ENCODE peak calls at places on chromosomes 3 and 15, in four cellular contexts. R is body of pancreas, K is heart right ventricle, N is ascending aorta. C is an unnamed sample.

GRCh38 chr3:9028134-9028533 is 64.9 kb upstream of the RAD18 start:
- DNase-seq in K (peak; percentile 92), R (peak; percentile 92), N (peak; percentile 79), C (no peak)

GRCh38 chr3:191412764-191413163 is 48.2 kb upstream of the PYDC2 start:
- DNase-seq in R (no peak), K (no peak), N (no peak), C (peak; percentile 64)

GRCh38 chr3:161221881-161222600 is 930 bp downstream of the NMD3 start:
- DNase-seq in N (no peak), R (peak; percentile 36), K (peak; percentile 17), C (no peak)

GRCh38 chr15:41284425-41285177 is 47.8 kb downstream of the OIP5 start:
- DNase-seq in R (peak; percentile 55), K (peak; percentile 32), N (no peak), C (no peak)

GRCh38 chr3:151226088-151226563 is 23.1 kb upstream of the GPR171 start:
- DNase-seq in N (no peak), K (no peak), R (no peak), C (peak; percentile 61)

GRCh38 chr3:57827757-57828156 is 71.6 kb downstream of the SLMAP start:
- DNase-seq in K (no peak), N (no peak), R (no peak), C (no peak)

GRCh38 chr15:66701422-66702034 is 508 bp upstream of the SMAD6 start:
- DNase-seq in K (peak; percentile 36), N (peak; percentile 75), R (peak; percentile 45), C (no peak)

GRCh38 chr3:1275495-1275894 is 182.7 kb downstream of the CNTN6 start:
- DNase-seq in R (no peak), N (no peak), K (no peak), C (no peak)

GRCh38 chr3:25565807-25566206 is 98.9 kb downstream of the TOP2B start:
- DNase-seq in K (no peak), R (no peak), N (no peak), C (no peak)

GRCh38 chr3:163039636-163040035 is 1543.0 kb downstream of the OTOL1 start:
- DNase-seq in K (no peak), N (no peak), R (no peak), C (no peak)

DNA sequence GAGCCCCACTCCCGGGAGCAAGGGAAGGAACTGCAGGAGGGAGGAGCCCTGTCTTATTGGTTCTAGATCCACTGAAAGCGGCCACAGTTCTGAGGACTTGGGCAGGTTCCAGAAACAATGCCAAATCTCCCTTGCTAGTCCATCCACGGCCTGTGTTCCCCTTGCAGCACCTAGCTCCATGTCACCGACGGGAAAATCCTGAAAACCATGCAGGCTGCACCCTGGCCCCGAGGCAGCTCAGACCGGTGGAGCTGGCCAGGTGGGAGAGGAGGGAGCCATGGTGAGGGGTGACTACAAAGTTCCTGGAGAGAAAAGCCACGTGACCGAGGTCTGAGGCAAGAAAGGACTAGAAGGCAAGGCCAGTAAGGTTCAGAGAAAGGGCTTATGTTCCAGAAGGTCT is 5.5 kb downstream of the MGLL start:
- DNase-seq in R (no peak), N (no peak), K (no peak), C (no peak)
- H3K36me3 ChIP-seq in R (no peaks in the 10 kb centered on the region), N (peaks cover 10% of the 10 kb centered on the region), K (peaks cover 85% of the 10 kb centered on the region), C (no peaks in the 10 kb centered on the region)

DNA sequence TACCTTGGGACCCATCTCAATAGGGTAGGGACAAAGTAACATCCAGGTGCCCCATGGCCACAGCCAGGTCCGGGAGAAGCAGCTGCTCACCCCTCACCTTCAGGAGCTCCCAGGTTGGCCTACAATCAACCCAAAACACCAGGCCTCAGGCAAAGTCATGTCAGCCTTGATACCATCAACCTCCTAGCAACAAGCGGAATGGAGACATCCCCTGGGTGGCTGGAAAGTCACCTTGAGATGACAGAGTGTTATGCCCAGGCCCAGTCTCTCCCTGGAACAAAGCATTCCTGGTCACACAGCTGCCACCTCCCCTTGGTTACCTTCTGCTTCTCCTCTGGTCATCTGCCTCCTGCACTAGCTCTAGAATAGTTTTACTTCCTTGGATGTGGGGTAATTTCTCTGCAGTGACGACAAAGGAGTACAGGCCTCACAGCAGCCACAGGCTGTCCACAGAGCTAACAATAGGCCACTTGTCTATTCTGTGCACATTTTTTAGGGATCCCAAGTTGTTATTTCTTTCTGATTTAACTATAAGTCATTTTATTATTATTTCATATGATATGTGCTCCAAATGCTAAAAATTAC is 114.9 kb downstream of the RFTN1 start:
- DNase-seq in K (no peak), N (no peak), R (no peak), C (no peak)
- H3K36me3 ChIP-seq in K (no peaks in the 10 kb centered on the region), N (peaks cover 3% of the 10 kb centered on the region), R (no peaks in the 10 kb centered on the region), C (no peaks in the 10 kb centered on the region)

GRCh38 chr3:69091389-69092029 is 6.8 kb downstream of the ARL6IP5 start:
- DNase-seq in R (no peak), N (no peak), K (no peak), C (no peak)
- H3K36me3 ChIP-seq in R (no peaks in the 10 kb centered on the region), N (no peaks in the 10 kb centered on the region), K (peaks cover 10% of the 10 kb centered on the region), C (no peaks in the 10 kb centered on the region)

DNA sequence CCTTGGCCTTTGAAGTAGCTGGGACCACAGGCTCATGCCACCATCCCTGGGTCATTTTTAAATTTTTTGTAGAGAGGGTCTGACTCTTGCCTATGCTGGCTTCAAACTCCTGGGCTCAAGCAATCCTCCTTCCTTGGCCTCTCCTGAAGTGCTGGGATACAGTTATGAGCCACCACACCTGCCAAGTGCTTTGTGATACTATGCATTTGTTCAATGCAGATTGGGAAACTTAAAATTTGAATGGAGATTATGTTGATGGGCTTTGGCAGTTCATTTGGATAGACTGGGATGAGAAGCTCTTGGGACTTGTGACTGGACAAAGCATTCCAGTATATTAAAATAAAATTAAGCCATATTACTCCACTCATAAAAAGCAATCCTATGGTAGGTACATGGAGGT is 3.9 kb upstream of the LMLN start:
- DNase-seq in K (no peak), N (no peak), R (no peak), C (no peak)
- H3K36me3 ChIP-seq in K (peaks cover 59% of the 10 kb centered on the region), N (peaks cover 46% of the 10 kb centered on the region), R (peaks cover 17% of the 10 kb centered on the region), C (peaks cover 2% of the 10 kb centered on the region)